ENCODE peak calls at places on chromosomes 16 and 17, in eight cellular contexts. One of them, this sample, is unnamed.

GRCh38 chr17:3750926-3751325 is 27.2 kb downstream of the HASPIN start:
- DNase-seq in Peyer's patch: no peak
- DNase-seq in esophagus squamous epithelium: no peak
- DNase-seq in spleen: no peak
- DNase-seq in heart left ventricle: no peak
- DNase-seq in foreskin fibroblast: no peak
- DNase-seq in epithelial cell of esophagus: no peak
- DNase-seq in left lung: no peak
- DNase-seq in this sample: peak; percentile 83

GRCh38 chr17:43363926-43364285 is 34.9 kb upstream of the ARL4D start:
- DNase-seq in Peyer's patch: no peak
- DNase-seq in esophagus squamous epithelium: no peak
- DNase-seq in spleen: no peak
- DNase-seq in heart left ventricle: no peak
- DNase-seq in foreskin fibroblast: no peak
- DNase-seq in epithelial cell of esophagus: no peak
- DNase-seq in left lung: no peak
- DNase-seq in this sample: no peak

GRCh38 chr16:65667013-65667578 is 545.2 kb upstream of the CDH11 start:
- DNase-seq in Peyer's patch: no peak
- DNase-seq in esophagus squamous epithelium: no peak
- DNase-seq in spleen: no peak
- DNase-seq in heart left ventricle: no peak
- DNase-seq in foreskin fibroblast: peak; percentile 12
- DNase-seq in epithelial cell of esophagus: peak; percentile 45
- DNase-seq in left lung: no peak
- DNase-seq in this sample: no peak

GRCh38 chr17:63790057-63790456 is 16.1 kb downstream of the DDX42 start:
- DNase-seq in Peyer's patch: no peak
- DNase-seq in esophagus squamous epithelium: no peak
- DNase-seq in spleen: no peak
- DNase-seq in heart left ventricle: no peak
- DNase-seq in foreskin fibroblast: no peak
- DNase-seq in epithelial cell of esophagus: no peak
- DNase-seq in left lung: no peak
- DNase-seq in this sample: no peak

GRCh38 chr16:72179592-72179991 is 7.6 kb upstream of the PMFBP1 start:
- DNase-seq in Peyer's patch: no peak
- DNase-seq in esophagus squamous epithelium: no peak
- DNase-seq in spleen: no peak
- DNase-seq in heart left ventricle: no peak
- DNase-seq in foreskin fibroblast: no peak
- DNase-seq in epithelial cell of esophagus: no peak
- DNase-seq in left lung: no peak
- DNase-seq in this sample: no peak

GRCh38 chr16:81873843-81874752 is 95.0 kb downstream of the PLCG2 start:
- DNase-seq in Peyer's patch: peak; percentile 68
- DNase-seq in esophagus squamous epithelium: no peak
- DNase-seq in spleen: peak; percentile 88
- DNase-seq in heart left ventricle: no peak
- DNase-seq in foreskin fibroblast: peak; percentile 73
- DNase-seq in epithelial cell of esophagus: peak; percentile 61
- DNase-seq in left lung: peak; percentile 69
- DNase-seq in this sample: peak; percentile 81

GRCh38 chr16:81786321-81786720 is 7.2 kb downstream of the PLCG2 start:
- DNase-seq in Peyer's patch: no peak
- DNase-seq in esophagus squamous epithelium: no peak
- DNase-seq in spleen: no peak
- DNase-seq in heart left ventricle: no peak
- DNase-seq in foreskin fibroblast: no peak
- DNase-seq in epithelial cell of esophagus: peak; percentile 87
- DNase-seq in left lung: no peak
- DNase-seq in this sample: no peak

GRCh38 chr17:57562231-57562630 is 182.9 kb downstream of the CCDC182 start:
- DNase-seq in Peyer's patch: no peak
- DNase-seq in esophagus squamous epithelium: no peak
- DNase-seq in spleen: no peak
- DNase-seq in heart left ventricle: no peak
- DNase-seq in foreskin fibroblast: no peak
- DNase-seq in epithelial cell of esophagus: no peak
- DNase-seq in left lung: no peak
- DNase-seq in this sample: no peak

GRCh38 chr16:67934306-67935095 is 2.1 kb downstream of the PSMB10 start:
- DNase-seq in Peyer's patch: no peak
- DNase-seq in esophagus squamous epithelium: no peak
- DNase-seq in spleen: peak; percentile 84
- DNase-seq in heart left ventricle: no peak
- DNase-seq in foreskin fibroblast: peak; percentile 64
- DNase-seq in epithelial cell of esophagus: no peak
- DNase-seq in left lung: no peak
- DNase-seq in this sample: no peak

GRCh38 chr16:23466162-23466885 is 13.3 kb upstream of the COG7 start:
- DNase-seq in Peyer's patch: no peak
- DNase-seq in esophagus squamous epithelium: no peak
- DNase-seq in spleen: peak; percentile 56
- DNase-seq in heart left ventricle: no peak
- DNase-seq in foreskin fibroblast: peak; percentile 95
- DNase-seq in epithelial cell of esophagus: peak; percentile 98
- DNase-seq in left lung: no peak
- DNase-seq in this sample: no peak

GRCh38 chr16:15682105-15682570 is 32.1 kb downstream of the NDE1 start:
- DNase-seq in Peyer's patch: no peak
- DNase-seq in esophagus squamous epithelium: no peak
- DNase-seq in spleen: no peak
- DNase-seq in heart left ventricle: no peak
- DNase-seq in foreskin fibroblast: peak; percentile 87
- DNase-seq in epithelial cell of esophagus: peak; percentile 84
- DNase-seq in left lung: peak; percentile 50
- DNase-seq in this sample: peak; percentile 48

GRCh38 chr16:85470873-85471272 is 142.2 kb upstream of the GSE1 start:
- DNase-seq in Peyer's patch: no peak
- DNase-seq in esophagus squamous epithelium: no peak
- DNase-seq in spleen: no peak
- DNase-seq in heart left ventricle: no peak
- DNase-seq in foreskin fibroblast: no peak
- DNase-seq in epithelial cell of esophagus: no peak
- DNase-seq in left lung: no peak
- DNase-seq in this sample: no peak

GRCh38 chr17:27224526-27225315 is 69.2 kb upstream of the WSB1 start:
- DNase-seq in Peyer's patch: no peak
- DNase-seq in esophagus squamous epithelium: no peak
- DNase-seq in spleen: no peak
- DNase-seq in heart left ventricle: no peak
- DNase-seq in foreskin fibroblast: peak; percentile 29
- DNase-seq in epithelial cell of esophagus: peak; percentile 58
- DNase-seq in left lung: no peak
- DNase-seq in this sample: no peak

GRCh38 chr17:57871863-57872262 is 22.0 kb upstream of the MRPS23 start:
- DNase-seq in Peyer's patch: no peak
- DNase-seq in esophagus squamous epithelium: no peak
- DNase-seq in spleen: no peak
- DNase-seq in heart left ventricle: no peak
- DNase-seq in foreskin fibroblast: no peak
- DNase-seq in epithelial cell of esophagus: no peak
- DNase-seq in left lung: no peak
- DNase-seq in this sample: no peak

GRCh38 chr17:10683853-10684252 is 13.5 kb downstream of the SCO1 start:
- DNase-seq in Peyer's patch: no peak
- DNase-seq in esophagus squamous epithelium: no peak
- DNase-seq in spleen: no peak
- DNase-seq in heart left ventricle: no peak
- DNase-seq in foreskin fibroblast: peak; percentile 24
- DNase-seq in epithelial cell of esophagus: peak; percentile 43
- DNase-seq in left lung: no peak
- DNase-seq in this sample: peak; percentile 28

GRCh38 chr16:68605746-68606145 is 39.4 kb upstream of the CDH3 start:
- DNase-seq in Peyer's patch: no peak
- DNase-seq in esophagus squamous epithelium: no peak
- DNase-seq in spleen: no peak
- DNase-seq in heart left ventricle: no peak
- DNase-seq in foreskin fibroblast: no peak
- DNase-seq in epithelial cell of esophagus: peak; percentile 96
- DNase-seq in left lung: no peak
- DNase-seq in this sample: no peak

GRCh38 chr16:74045539-74045938 is 251.1 kb upstream of the PSMD7 start:
- DNase-seq in Peyer's patch: no peak
- DNase-seq in esophagus squamous epithelium: no peak
- DNase-seq in spleen: no peak
- DNase-seq in heart left ventricle: no peak
- DNase-seq in foreskin fibroblast: no peak
- DNase-seq in epithelial cell of esophagus: no peak
- DNase-seq in left lung: no peak
- DNase-seq in this sample: no peak

DNA sequence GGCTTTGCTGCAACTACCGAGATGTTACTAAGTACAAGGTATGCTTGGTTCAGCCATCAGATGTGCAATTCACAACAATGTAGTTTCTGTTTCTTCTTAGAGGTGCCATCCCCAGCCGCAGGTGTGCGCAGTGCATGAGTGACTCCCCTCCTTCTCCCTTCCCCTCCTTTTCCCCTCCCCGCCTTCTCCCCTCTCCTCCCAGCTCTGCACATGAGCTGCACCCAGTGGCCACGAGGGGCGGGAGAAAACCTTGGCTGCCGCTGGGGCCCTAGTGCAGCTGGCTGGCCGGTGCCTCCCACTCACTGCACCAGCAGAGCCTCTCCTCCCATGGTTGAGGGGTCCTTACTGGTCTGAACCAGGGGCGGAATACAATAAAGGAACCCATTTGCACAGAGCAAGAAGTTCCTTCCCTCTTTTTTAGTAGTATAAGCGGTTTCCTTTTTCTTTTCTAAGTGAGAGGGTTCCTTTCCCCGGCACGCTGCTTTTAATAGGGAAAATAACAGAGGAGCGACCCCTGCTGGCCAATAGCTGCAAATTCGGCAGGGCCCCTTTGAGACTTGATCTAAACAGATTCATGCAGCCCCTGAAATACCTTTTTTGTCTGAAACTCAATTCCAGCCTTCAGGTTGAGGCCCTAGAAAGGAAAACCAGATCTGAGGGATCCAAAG is 7.8 kb upstream of the CCL15 start:
- DNase-seq in Peyer's patch: no peak
- DNase-seq in esophagus squamous epithelium: no peak
- DNase-seq in spleen: no peak
- DNase-seq in heart left ventricle: no peak
- DNase-seq in foreskin fibroblast: peak; percentile 17
- DNase-seq in epithelial cell of esophagus: peak; percentile 39
- DNase-seq in left lung: no peak
- DNase-seq in this sample: peak; percentile 31
- TF ChIP-seq CTCF in Peyer's patch: peak; percentile 48
- TF ChIP-seq CTCF in esophagus squamous epithelium: no peak
- TF ChIP-seq CTCF in spleen: peak; percentile 46
- TF ChIP-seq CTCF in heart left ventricle: peak; percentile 39
- TF ChIP-seq CTCF in foreskin fibroblast: peak; percentile 39
- TF ChIP-seq CTCF in epithelial cell of esophagus: peak; percentile 39
- TF ChIP-seq CTCF in left lung: peak; percentile 11
- TF ChIP-seq CTCF in this sample: peak; percentile 37

GRCh38 chr17:65885484-65885883 is 306.4 kb downstream of the CEP112 start:
- DNase-seq in Peyer's patch: no peak
- DNase-seq in esophagus squamous epithelium: no peak
- DNase-seq in spleen: no peak
- DNase-seq in heart left ventricle: no peak
- DNase-seq in foreskin fibroblast: peak; percentile 30
- DNase-seq in epithelial cell of esophagus: peak; percentile 77
- DNase-seq in left lung: no peak
- DNase-seq in this sample: no peak

GRCh38 chr17:65888649-65889048 is 303.3 kb downstream of the CEP112 start:
- DNase-seq in Peyer's patch: no peak
- DNase-seq in esophagus squamous epithelium: no peak
- DNase-seq in spleen: no peak
- DNase-seq in heart left ventricle: no peak
- DNase-seq in foreskin fibroblast: peak; percentile 29
- DNase-seq in epithelial cell of esophagus: no peak
- DNase-seq in left lung: no peak
- DNase-seq in this sample: no peak

GRCh38 chr17:65886240-65886639 is 305.7 kb downstream of the CEP112 start:
- DNase-seq in Peyer's patch: no peak
- DNase-seq in esophagus squamous epithelium: no peak
- DNase-seq in spleen: no peak
- DNase-seq in heart left ventricle: no peak
- DNase-seq in foreskin fibroblast: peak; percentile 49
- DNase-seq in epithelial cell of esophagus: no peak
- DNase-seq in left lung: no peak
- DNase-seq in this sample: no peak
- H3K4me3 ChIP-seq in Peyer's patch: no peak overlapping the region
- H3K4me3 ChIP-seq in esophagus squamous epithelium: no peak overlapping the region
- H3K4me3 ChIP-seq in spleen: no peak overlapping the region
- H3K4me3 ChIP-seq in heart left ventricle: no peak overlapping the region
- H3K4me3 ChIP-seq in foreskin fibroblast: no peak overlapping the region
- H3K4me3 ChIP-seq in epithelial cell of esophagus: no peak overlapping the region
- H3K4me3 ChIP-seq in left lung: no peak overlapping the region
- H3K4me3 ChIP-seq in this sample: no peak overlapping the region

GRCh38 chr17:51487947-51488346 is 227.6 kb downstream of the UTP18 start:
- DNase-seq in Peyer's patch: no peak
- DNase-seq in esophagus squamous epithelium: no peak
- DNase-seq in spleen: no peak
- DNase-seq in heart left ventricle: no peak
- DNase-seq in foreskin fibroblast: no peak
- DNase-seq in epithelial cell of esophagus: peak; percentile 5
- DNase-seq in left lung: no peak
- DNase-seq in this sample: peak; percentile 18
- TF ChIP-seq CTCF in Peyer's patch: no peak
- TF ChIP-seq CTCF in esophagus squamous epithelium: no peak
- TF ChIP-seq CTCF in spleen: no peak
- TF ChIP-seq CTCF in heart left ventricle: no peak
- TF ChIP-seq CTCF in foreskin fibroblast: no peak
- TF ChIP-seq CTCF in epithelial cell of esophagus: peak; percentile 14
- TF ChIP-seq CTCF in left lung: no peak
- TF ChIP-seq CTCF in this sample: peak; percentile 26

GRCh38 chr17:17751996-17752821 is 71.0 kb downstream of the RAI1 start:
- DNase-seq in Peyer's patch: peak; percentile 99
- DNase-seq in esophagus squamous epithelium: peak; percentile 88
- DNase-seq in spleen: peak; percentile 99
- DNase-seq in heart left ventricle: peak; percentile 98
- DNase-seq in foreskin fibroblast: peak; percentile 96
- DNase-seq in epithelial cell of esophagus: peak; percentile 96
- DNase-seq in left lung: peak; percentile 97
- DNase-seq in this sample: peak; percentile 97
- H3K4me3 ChIP-seq in Peyer's patch: peak overlapping the region; percentile 52
- H3K4me3 ChIP-seq in esophagus squamous epithelium: peak overlapping the region; percentile 54
- H3K4me3 ChIP-seq in spleen: peak overlapping the region; percentile 32
- H3K4me3 ChIP-seq in heart left ventricle: peak overlapping the region; percentile 40
- H3K4me3 ChIP-seq in foreskin fibroblast: peak overlapping the region; percentile 51
- H3K4me3 ChIP-seq in epithelial cell of esophagus: peak overlapping the region; percentile 64
- H3K4me3 ChIP-seq in left lung: peak overlapping the region; percentile 48
- H3K4me3 ChIP-seq in this sample: peak overlapping the region; percentile 84

DNA sequence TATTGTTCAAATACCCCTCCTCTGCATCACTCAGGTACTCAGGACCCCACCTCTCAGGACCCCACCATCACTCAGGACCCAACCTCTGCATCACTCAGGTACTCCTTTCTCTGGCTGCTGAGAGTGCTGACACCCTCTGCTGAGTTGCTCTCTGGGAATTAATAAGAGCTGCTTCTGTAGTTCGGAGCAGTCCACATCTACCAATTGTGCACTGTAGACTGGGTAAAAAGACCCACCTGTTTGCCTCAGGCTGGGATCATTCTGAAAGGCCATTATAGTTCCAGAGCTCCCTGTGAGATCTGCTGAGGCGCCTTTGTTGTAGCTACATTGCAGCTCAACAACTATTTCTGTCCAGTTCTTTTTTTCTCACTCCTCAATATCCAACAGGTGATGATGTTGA is 276.3 kb upstream of the MYOCD start:
- DNase-seq in Peyer's patch: no peak
- DNase-seq in esophagus squamous epithelium: no peak
- DNase-seq in spleen: no peak
- DNase-seq in heart left ventricle: no peak
- DNase-seq in foreskin fibroblast: no peak
- DNase-seq in epithelial cell of esophagus: no peak
- DNase-seq in left lung: no peak
- DNase-seq in this sample: no peak
- TF ChIP-seq CTCF in Peyer's patch: no peak
- TF ChIP-seq CTCF in esophagus squamous epithelium: no peak
- TF ChIP-seq CTCF in spleen: no peak
- TF ChIP-seq CTCF in heart left ventricle: no peak
- TF ChIP-seq CTCF in foreskin fibroblast: no peak
- TF ChIP-seq CTCF in epithelial cell of esophagus: no peak
- TF ChIP-seq CTCF in left lung: no peak
- TF ChIP-seq CTCF in this sample: no peak